ENCODE peak calls at places on chromosome 10, in six cellular contexts. One of them, this sample, is unnamed.

GRCh38 chr10:1745794-1746456 is 8.6 kb upstream of the ADARB2 start:
- DNase-seq in endodermal cell: no peak
- DNase-seq in uterus: no peak
- DNase-seq in fibroblast of mammary gland: no peak
- DNase-seq in kidney epithelial cell: no peak
- DNase-seq in neural progenitor cell: no peak
- DNase-seq in this sample: no peak

GRCh38 chr10:95517536-95518454 is 43.4 kb downstream of the SORBS1 start:
- DNase-seq in neural progenitor cell: no peak
- DNase-seq in endodermal cell: no peak
- DNase-seq in kidney epithelial cell: peak; percentile 89
- DNase-seq in uterus: no peak
- DNase-seq in fibroblast of mammary gland: peak; percentile 37
- DNase-seq in this sample: peak; percentile 58

GRCh38 chr10:117757121-117757795 is 214.7 kb downstream of the EMX2 start:
- DNase-seq in kidney epithelial cell: no peak
- DNase-seq in fibroblast of mammary gland: no peak
- DNase-seq in uterus: no peak
- DNase-seq in endodermal cell: peak; percentile 25
- DNase-seq in neural progenitor cell: no peak
- DNase-seq in this sample: no peak

GRCh38 chr10:125411724-125412123 is 251.4 kb upstream of the CTBP2 start:
- DNase-seq in endodermal cell: no peak
- DNase-seq in kidney epithelial cell: peak; percentile 68
- DNase-seq in fibroblast of mammary gland: peak; percentile 97
- DNase-seq in neural progenitor cell: no peak
- DNase-seq in uterus: no peak
- DNase-seq in this sample: peak; percentile 85

GRCh38 chr10:91190388-91190870 is 30.0 kb upstream of the PCGF5 start:
- DNase-seq in fibroblast of mammary gland: peak; percentile 74
- DNase-seq in kidney epithelial cell: no peak
- DNase-seq in uterus: no peak
- DNase-seq in endodermal cell: no peak
- DNase-seq in neural progenitor cell: no peak
- DNase-seq in this sample: peak; percentile 47

GRCh38 chr10:52758406-52758805 is 14.2 kb downstream of the MBL2 start:
- DNase-seq in endodermal cell: no peak
- DNase-seq in neural progenitor cell: no peak
- DNase-seq in uterus: no peak
- DNase-seq in kidney epithelial cell: no peak
- DNase-seq in fibroblast of mammary gland: no peak
- DNase-seq in this sample: no peak

GRCh38 chr10:89079991-89080390 is 89.4 kb downstream of the FAS start:
- DNase-seq in neural progenitor cell: no peak
- DNase-seq in endodermal cell: no peak
- DNase-seq in fibroblast of mammary gland: peak; percentile 69
- DNase-seq in uterus: no peak
- DNase-seq in kidney epithelial cell: no peak
- DNase-seq in this sample: no peak

GRCh38 chr10:118701529-118702323 is 53.0 kb downstream of the CACUL1 start:
- DNase-seq in fibroblast of mammary gland: peak; percentile 21
- DNase-seq in endodermal cell: peak; percentile 77
- DNase-seq in neural progenitor cell: peak; percentile 40
- DNase-seq in uterus: no peak
- DNase-seq in kidney epithelial cell: no peak
- DNase-seq in this sample: peak; percentile 63

GRCh38 chr10:132457328-132458070 is 60.5 kb downstream of the PWWP2B start:
- DNase-seq in uterus: no peak
- DNase-seq in kidney epithelial cell: no peak
- DNase-seq in fibroblast of mammary gland: no peak
- DNase-seq in endodermal cell: peak; percentile 59
- DNase-seq in neural progenitor cell: no peak
- DNase-seq in this sample: no peak

GRCh38 chr10:61063911-61064310 is 119.9 kb upstream of the RHOBTB1 start:
- DNase-seq in fibroblast of mammary gland: peak; percentile 11
- DNase-seq in endodermal cell: no peak
- DNase-seq in kidney epithelial cell: no peak
- DNase-seq in neural progenitor cell: peak; percentile 21
- DNase-seq in uterus: no peak
- DNase-seq in this sample: no peak

GRCh38 chr10:133347636-133348517 is 704 bp downstream of the PRAP1 start:
- DNase-seq in neural progenitor cell: no peak
- DNase-seq in endodermal cell: no peak
- DNase-seq in fibroblast of mammary gland: no peak
- DNase-seq in kidney epithelial cell: no peak
- DNase-seq in uterus: no peak
- DNase-seq in this sample: no peak

GRCh38 chr10:129759214-129760002 is 204.7 kb downstream of the EBF3 start:
- DNase-seq in fibroblast of mammary gland: no peak
- DNase-seq in uterus: peak; percentile 4
- DNase-seq in neural progenitor cell: no peak
- DNase-seq in endodermal cell: peak; percentile 31
- DNase-seq in kidney epithelial cell: no peak
- DNase-seq in this sample: no peak

GRCh38 chr10:102670871-102671434 is 26.7 kb downstream of the TRIM8 start:
- DNase-seq in neural progenitor cell: no peak
- DNase-seq in endodermal cell: peak; percentile 74
- DNase-seq in uterus: no peak
- DNase-seq in kidney epithelial cell: no peak
- DNase-seq in fibroblast of mammary gland: no peak
- DNase-seq in this sample: no peak

GRCh38 chr10:77669892-77670291 is 32.3 kb upstream of the KCNMA1 start:
- DNase-seq in neural progenitor cell: no peak
- DNase-seq in fibroblast of mammary gland: peak; percentile 14
- DNase-seq in endodermal cell: no peak
- DNase-seq in kidney epithelial cell: no peak
- DNase-seq in uterus: no peak
- DNase-seq in this sample: no peak

GRCh38 chr10:46239999-46240683 is 46.7 kb upstream of the ANTXRL start:
- DNase-seq in endodermal cell: peak; percentile 32
- DNase-seq in neural progenitor cell: no peak
- DNase-seq in fibroblast of mammary gland: no peak
- DNase-seq in kidney epithelial cell: no peak
- DNase-seq in uterus: no peak
- DNase-seq in this sample: no peak

GRCh38 chr10:106866244-106866845 is 298.2 kb downstream of the SORCS1 start:
- DNase-seq in kidney epithelial cell: no peak
- DNase-seq in fibroblast of mammary gland: no peak
- DNase-seq in uterus: no peak
- DNase-seq in endodermal cell: no peak
- DNase-seq in neural progenitor cell: no peak
- DNase-seq in this sample: no peak
- TF ChIP-seq CTCF in kidney epithelial cell: no peak
- TF ChIP-seq CTCF in fibroblast of mammary gland: no peak
- TF ChIP-seq CTCF in uterus: no peak
- TF ChIP-seq CTCF in endodermal cell: peak; percentile 37
- TF ChIP-seq CTCF in neural progenitor cell: no peak
- TF ChIP-seq CTCF in this sample: no peak

GRCh38 chr10:101217450-101218281 is 11.6 kb downstream of the LBX1 start:
- DNase-seq in neural progenitor cell: peak; percentile 96
- DNase-seq in uterus: no peak
- DNase-seq in kidney epithelial cell: no peak
- DNase-seq in fibroblast of mammary gland: peak; percentile 43
- DNase-seq in endodermal cell: peak; percentile 94
- DNase-seq in this sample: peak; percentile 41
- H3K4me3 ChIP-seq in neural progenitor cell: peak overlapping the region; percentile 25
- H3K4me3 ChIP-seq in uterus: no peak overlapping the region
- H3K4me3 ChIP-seq in kidney epithelial cell: no peak overlapping the region
- H3K4me3 ChIP-seq in fibroblast of mammary gland: no peak overlapping the region
- H3K4me3 ChIP-seq in endodermal cell: no peak overlapping the region
- H3K4me3 ChIP-seq in this sample: no peak overlapping the region

GRCh38 chr10:13100349-13101294 is 659 bp downstream of the OPTN start:
- DNase-seq in endodermal cell: peak; percentile 77
- DNase-seq in neural progenitor cell: no peak
- DNase-seq in fibroblast of mammary gland: peak; percentile 31
- DNase-seq in uterus: peak; percentile 35
- DNase-seq in kidney epithelial cell: no peak
- DNase-seq in this sample: peak; percentile 42

GRCh38 chr10:13103554-13103953 is 3.6 kb downstream of the OPTN start:
- DNase-seq in fibroblast of mammary gland: no peak
- DNase-seq in uterus: no peak
- DNase-seq in kidney epithelial cell: no peak
- DNase-seq in neural progenitor cell: no peak
- DNase-seq in endodermal cell: no peak
- DNase-seq in this sample: no peak

GRCh38 chr10:13102002-13102794 is 2.2 kb downstream of the OPTN start:
- DNase-seq in fibroblast of mammary gland: peak; percentile 60
- DNase-seq in neural progenitor cell: no peak
- DNase-seq in kidney epithelial cell: no peak
- DNase-seq in endodermal cell: no peak
- DNase-seq in uterus: no peak
- DNase-seq in this sample: peak; percentile 69

GRCh38 chr10:13099144-13099665 is 758 bp upstream of the OPTN start:
- DNase-seq in uterus: peak; percentile 58
- DNase-seq in fibroblast of mammary gland: peak; percentile 79
- DNase-seq in kidney epithelial cell: no peak
- DNase-seq in endodermal cell: peak; percentile 93
- DNase-seq in neural progenitor cell: peak; percentile 87
- DNase-seq in this sample: peak; percentile 77

DNA sequence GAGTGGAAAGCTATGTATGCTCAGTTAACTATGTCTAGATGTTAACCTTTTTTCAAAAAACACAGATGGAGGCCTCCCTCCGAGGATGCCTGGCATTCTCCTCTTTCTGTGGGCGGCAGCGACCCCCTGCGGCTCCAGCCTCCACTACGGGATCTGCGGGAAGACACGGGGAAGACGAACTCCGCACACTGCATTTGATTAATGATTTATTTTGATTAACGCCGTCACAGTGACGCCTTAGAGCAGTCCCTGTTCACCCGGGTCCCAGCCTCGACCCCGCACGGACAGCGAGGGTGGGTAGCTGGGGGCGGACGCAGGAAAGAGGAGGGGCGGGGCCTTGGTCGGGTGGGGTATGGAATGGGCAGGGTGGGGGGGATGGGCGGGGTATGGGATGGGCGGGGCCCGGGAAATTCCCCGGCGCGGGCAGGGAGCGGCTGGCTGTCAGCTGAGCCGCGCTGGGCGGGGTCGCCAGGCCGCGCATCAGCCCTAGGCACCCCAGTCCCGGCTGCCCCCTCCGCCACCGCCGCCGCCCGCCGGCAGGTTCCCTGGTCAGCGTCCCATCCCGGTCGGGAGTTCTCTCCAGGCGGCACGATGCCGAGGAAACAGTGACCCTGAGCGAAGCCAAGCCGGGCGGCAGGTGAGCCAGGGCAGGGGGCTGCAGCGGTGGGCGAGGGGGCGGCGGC is at the start of gene OPTN:
- DNase-seq in kidney epithelial cell: peak; percentile 50
- DNase-seq in neural progenitor cell: peak; percentile 90
- DNase-seq in endodermal cell: peak; percentile 95
- DNase-seq in fibroblast of mammary gland: peak; percentile 76
- DNase-seq in uterus: peak; percentile 79
- DNase-seq in this sample: peak; percentile 88
- TF ChIP-seq CTCF in kidney epithelial cell: peak; percentile 80
- TF ChIP-seq CTCF in neural progenitor cell: peak; percentile 51
- TF ChIP-seq CTCF in endodermal cell: peak; percentile 57
- TF ChIP-seq CTCF in fibroblast of mammary gland: peak; percentile 68
- TF ChIP-seq CTCF in uterus: peak; percentile 70
- TF ChIP-seq CTCF in this sample: peak; percentile 72

GRCh38 chr10:81875680-81876252 is 772 bp downstream of the NRG3 start:
- DNase-seq in neural progenitor cell: no peak
- DNase-seq in endodermal cell: peak; percentile 65
- DNase-seq in uterus: no peak
- DNase-seq in fibroblast of mammary gland: no peak
- DNase-seq in kidney epithelial cell: no peak
- DNase-seq in this sample: no peak
- H3K4me3 ChIP-seq in neural progenitor cell: peak overlapping the region; percentile 66
- H3K4me3 ChIP-seq in endodermal cell: peak overlapping the region; percentile 79
- H3K4me3 ChIP-seq in uterus: no peak overlapping the region
- H3K4me3 ChIP-seq in fibroblast of mammary gland: no peak overlapping the region
- H3K4me3 ChIP-seq in kidney epithelial cell: peak overlapping the region; percentile 58
- H3K4me3 ChIP-seq in this sample: peak overlapping the region; percentile 31

GRCh38 chr10:101663097-101663496 is 31.9 kb downstream of the FBXW4 start:
- DNase-seq in fibroblast of mammary gland: no peak
- DNase-seq in uterus: no peak
- DNase-seq in endodermal cell: no peak
- DNase-seq in kidney epithelial cell: no peak
- DNase-seq in neural progenitor cell: no peak
- DNase-seq in this sample: no peak

GRCh38 chr10:101668566-101668965 is 26.4 kb downstream of the FBXW4 start:
- DNase-seq in kidney epithelial cell: no peak
- DNase-seq in uterus: no peak
- DNase-seq in fibroblast of mammary gland: no peak
- DNase-seq in endodermal cell: peak; percentile 76
- DNase-seq in neural progenitor cell: peak; percentile 24
- DNase-seq in this sample: no peak

GRCh38 chr10:101670635-101671034 is 24.3 kb downstream of the FBXW4 start:
- DNase-seq in neural progenitor cell: no peak
- DNase-seq in uterus: no peak
- DNase-seq in kidney epithelial cell: no peak
- DNase-seq in endodermal cell: no peak
- DNase-seq in fibroblast of mammary gland: no peak
- DNase-seq in this sample: no peak

GRCh38 chr10:101669181-101669580 is 25.8 kb downstream of the FBXW4 start:
- DNase-seq in kidney epithelial cell: no peak
- DNase-seq in uterus: no peak
- DNase-seq in endodermal cell: no peak
- DNase-seq in neural progenitor cell: no peak
- DNase-seq in fibroblast of mammary gland: no peak
- DNase-seq in this sample: no peak

DNA sequence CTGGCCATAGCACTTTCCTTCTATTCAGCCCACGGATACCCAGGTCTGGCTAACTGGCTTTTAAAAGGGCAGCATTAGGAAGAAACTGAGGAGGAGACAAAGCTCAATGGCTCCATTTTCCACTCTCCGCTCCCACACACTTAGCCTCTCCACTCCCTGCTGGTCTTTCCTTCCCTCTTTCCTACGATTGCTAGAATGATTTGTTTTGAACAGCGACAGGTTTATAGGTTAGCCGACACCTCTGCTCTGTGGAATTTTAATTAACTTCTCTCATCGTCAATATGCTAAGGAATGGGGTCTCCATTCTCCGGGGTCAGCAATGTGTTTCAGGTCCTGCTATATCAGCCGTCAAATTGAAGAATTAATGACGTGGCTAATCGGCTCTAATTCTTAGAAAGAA is 28.9 kb downstream of the FBXW4 start:
- DNase-seq in uterus: no peak
- DNase-seq in fibroblast of mammary gland: no peak
- DNase-seq in kidney epithelial cell: no peak
- DNase-seq in neural progenitor cell: peak; percentile 24
- DNase-seq in endodermal cell: no peak
- DNase-seq in this sample: no peak
- TF ChIP-seq CTCF in uterus: no peak
- TF ChIP-seq CTCF in fibroblast of mammary gland: no peak
- TF ChIP-seq CTCF in kidney epithelial cell: no peak
- TF ChIP-seq CTCF in neural progenitor cell: no peak
- TF ChIP-seq CTCF in endodermal cell: no peak
- TF ChIP-seq CTCF in this sample: no peak